ENCODE peak calls at places on chromosomes 6 and 20, in seven cellular contexts. B, M, T, C, L, J and U are unnamed samples.

GRCh38 chr20:48015943-48016723 is 230.9 kb upstream of the SULF2 start:
- DNase-seq in B (peak; percentile 80), M (no peak), T (peak; percentile 53), C (peak; percentile 10), L (no peak), J (no peak), U (no peak)

GRCh38 chr6:112038268-112038667 is 15.6 kb upstream of the CCN6 start:
- DNase-seq in B (no peak), M (no peak), T (no peak), C (no peak), L (no peak), J (no peak), U (no peak)

GRCh38 chr6:137240168-137240567 is 21.0 kb upstream of the IFNGR1 start:
- DNase-seq in B (peak; percentile 65), M (no peak), T (peak; percentile 27), C (peak; percentile 98), L (no peak), J (no peak), U (no peak)

GRCh38 chr6:28335040-28335563 is 846 bp downstream of the ZSCAN31 start:
- DNase-seq in B (no peak), M (no peak), T (no peak), C (no peak), L (peak; percentile 22), J (no peak), U (no peak)

GRCh38 chr6:73248192-73248898 is 14.7 kb downstream of the KHDC1 start:
- DNase-seq in B (no peak), M (no peak), T (no peak), C (no peak), L (no peak), J (no peak), U (no peak)

GRCh38 chr6:154619183-154619582 is 108.7 kb upstream of the CNKSR3 start:
- DNase-seq in B (no peak), M (peak; percentile 52), T (no peak), C (no peak), L (no peak), J (peak; percentile 58), U (no peak)

GRCh38 chr6:88365230-88365629 is 199.1 kb upstream of the CNR1 start:
- DNase-seq in B (no peak), M (no peak), T (no peak), C (no peak), L (no peak), J (no peak), U (no peak)

GRCh38 chr6:4008324-4009047 is 70.5 kb downstream of the FAM217A start:
- DNase-seq in B (peak; percentile 80), M (peak; percentile 1), T (peak; percentile 66), C (peak; percentile 86), L (no peak), J (no peak), U (no peak)

GRCh38 chr6:105596284-105596755 is 193.4 kb upstream of the PREP start:
- DNase-seq in B (peak; percentile 83), M (no peak), T (peak; percentile 87), C (peak; percentile 95), L (no peak), J (no peak), U (no peak)

GRCh38 chr6:108166664-108167448 is 1.0 kb downstream of the NR2E1 start:
- DNase-seq in B (no peak), M (no peak), T (no peak), C (no peak), L (no peak), J (no peak), U (no peak)

GRCh38 chr20:1535420-1536175 is 21.9 kb downstream of the SIRPD start:
- DNase-seq in B (no peak), M (no peak), T (no peak), C (no peak), L (no peak), J (no peak), U (no peak)

GRCh38 chr6:28606424-28607391 is 81.0 kb downstream of the GPX5 start:
- DNase-seq in B (peak; percentile 84), M (peak; percentile 74), T (peak; percentile 66), C (peak; percentile 74), L (no peak), J (no peak), U (no peak)

GRCh38 chr6:79538481-79538971 is 1.3 kb upstream of the LCA5 start:
- DNase-seq in B (no peak), M (peak; percentile 15), T (peak; percentile 3), C (peak; percentile 68), L (no peak), J (no peak), U (no peak)

GRCh38 chr6:39999006-39999867 is 65.0 kb upstream of the MOCS1 start:
- DNase-seq in B (no peak), M (no peak), T (no peak), C (no peak), L (no peak), J (no peak), U (no peak)

GRCh38 chr6:47114460-47114859 is 72.3 kb upstream of the ADGRF1 start:
- DNase-seq in B (no peak), M (no peak), T (no peak), C (no peak), L (no peak), J (no peak), U (no peak)

GRCh38 chr6:170211404-170212025 is 79.4 kb downstream of the DLL1 start:
- DNase-seq in B (no peak), M (no peak), T (no peak), C (no peak), L (peak; percentile 10), J (peak; percentile 24), U (no peak)

GRCh38 chr20:955111-955510 is 39.0 kb upstream of the ANGPT4 start:
- DNase-seq in B (no peak), M (no peak), T (no peak), C (no peak), L (no peak), J (no peak), U (no peak)

GRCh38 chr20:53349730-53350129 is 243.9 kb downstream of the ZNF217 start:
- DNase-seq in B (no peak), M (no peak), T (no peak), C (no peak), L (no peak), J (no peak), U (no peak)

GRCh38 chr6:165842291-165842936 is 179.4 kb upstream of the PDE10A start:
- DNase-seq in B (no peak), M (no peak), T (no peak), C (no peak), L (no peak), J (no peak), U (no peak)

GRCh38 chr6:148999921-149000589 is 253.2 kb downstream of the UST start:
- DNase-seq in B (peak; percentile 88), M (no peak), T (peak; percentile 77), C (peak; percentile 59), L (peak; percentile 85), J (peak; percentile 38), U (no peak)

GRCh38 chr20:31663838-31664695 is 26.4 kb downstream of the COX4I2 start:
- DNase-seq in B (no peak), M (peak; percentile 89), T (no peak), C (no peak), L (no peak), J (peak; percentile 79), U (no peak)

GRCh38 chr6:119524410-119524809 is 174.8 kb upstream of the MAN1A1 start:
- DNase-seq in B (no peak), M (no peak), T (no peak), C (no peak), L (no peak), J (no peak), U (no peak)

GRCh38 chr6:30626484-30627366 is at the start of gene ATAT1:
- DNase-seq in B (peak; percentile 78), M (peak; percentile 86), T (peak; percentile 93), C (peak; percentile 85), L (peak; percentile 80), J (peak; percentile 93), U (peak; percentile 77)

GRCh38 chr6:81105998-81106397 is 646.5 kb downstream of the TENT5A start:
- DNase-seq in B (no peak), M (no peak), T (peak; percentile 13), C (no peak), L (no peak), J (no peak), U (no peak)

GRCh38 chr20:50092436-50092835 is 20.5 kb downstream of the UBE2V1 start:
- DNase-seq in B (no peak), M (no peak), T (peak; percentile 41), C (no peak), L (no peak), J (no peak), U (no peak)